ENCODE peak calls at places on chromosomes 5 and 9, in four cellular contexts. S is CD4-positive, alpha-beta T cell; U is HepG2; J is GM23338. Q is an unnamed sample.

GRCh38 chr9:97666907-97667686 is 30.0 kb downstream of the XPA start:
- DNase-seq in S (no peak), U (no peak), J (no peak), Q (no peak)

GRCh38 chr5:11797132-11797531 is 107.1 kb downstream of the CTNND2 start:
- DNase-seq in S (no peak), U (no peak), J (peak), Q (no peak)

GRCh38 chr5:83547156-83547555 is 75.6 kb downstream of the VCAN start:
- DNase-seq in S (no peak), U (no peak), J (no peak), Q (no peak)

GRCh38 chr9:122777935-122778671 is 10.6 kb upstream of the OR5C1 start:
- DNase-seq in S (no peak), U (no peak), J (no peak), Q (no peak)

GRCh38 chr5:62937661-62938558 is 359.3 kb downstream of the LRRC70 start:
- DNase-seq in S (no peak), U (peak), J (no peak), Q (no peak)

GRCh38 chr5:57174850-57175525 is 1.1 kb downstream of the GPBP1 start:
- DNase-seq in S (no peak), U (no peak), J (no peak), Q (no peak)

GRCh38 chr5:151239237-151239861 is 13.6 kb upstream of the GM2A start:
- DNase-seq in S (no peak), U (peak), J (peak), Q (no peak)

GRCh38 chr9:19271081-19271480 is 40.6 kb downstream of the DENND4C start:
- DNase-seq in S (no peak), U (no peak), J (no peak), Q (no peak)

GRCh38 chr9:102569436-102569835 is 425.7 kb upstream of the CYLC2 start:
- DNase-seq in S (no peak), U (no peak), J (no peak), Q (no peak)

GRCh38 chr9:98942906-98943681 is 613 bp upstream of the COL15A1 start:
- DNase-seq in S (no peak), U (no peak), J (no peak), Q (no peak)

GRCh38 chr5:167765341-167765740 is 526.1 kb upstream of the WWC1 start:
- DNase-seq in S (no peak), U (no peak), J (no peak), Q (no peak)

GRCh38 chr5:139342423-139342723 is 719 bp downstream of the PAIP2 start:
- DNase-seq in S (peak), U (no peak), J (no peak), Q (no peak)

GRCh38 chr9:70534471-70534870 is 120.0 kb upstream of the KLF9 start:
- DNase-seq in S (no peak), U (no peak), J (no peak), Q (no peak)

GRCh38 chr5:114416254-114416653 is 54.4 kb downstream of the KCNN2 start:
- DNase-seq in S (no peak), U (no peak), J (no peak), Q (no peak)

GRCh38 chr9:122056484-122056883 is 36.6 kb downstream of the TTLL11 start:
- DNase-seq in S (no peak), U (peak), J (peak), Q (no peak)

GRCh38 chr5:168962323-168962722 is 338.6 kb downstream of the SLIT3 start:
- DNase-seq in S (no peak), U (no peak), J (no peak), Q (no peak)

GRCh38 chr9:6944093-6944551 is 186.3 kb downstream of the KDM4C start:
- DNase-seq in S (no peak), U (no peak), J (no peak), Q (no peak)

GRCh38 chr9:89732295-89732951 is 127.6 kb downstream of the GADD45G start:
- DNase-seq in S (no peak), U (no peak), J (no peak), Q (no peak)

GRCh38 chr5:175027390-175027789 is 303.0 kb downstream of the MSX2 start:
- DNase-seq in S (no peak), U (no peak), J (no peak), Q (no peak)

GRCh38 chr5:66232701-66233100 is 88.6 kb downstream of the SREK1 start:
- DNase-seq in S (no peak), U (no peak), J (peak), Q (no peak)

GRCh38 chr5:141483842-141484241 is 988 bp upstream of the PCDHGC4 start:
- DNase-seq in S (no peak), U (no peak), J (peak), Q (no peak)

GRCh38 chr5:160118349-160119141 is 705 bp downstream of the PWWP2A start:
- DNase-seq in S (peak), U (no peak), J (peak), Q (peak)

GRCh38 chr5:683619-684481 is 9.3 kb downstream of the TPPP start:
- DNase-seq in S (no peak), U (no peak), J (no peak), Q (peak)

GRCh38 chr9:37027582-37028424 is 6.3 kb downstream of the PAX5 start:
- DNase-seq in S (peak), U (peak), J (peak), Q (no peak)

GRCh38 chr9:130626249-130626982 is 38.0 kb upstream of the PRDM12 start:
- DNase-seq in S (no peak), U (no peak), J (peak), Q (no peak)
- TF ChIP-seq CTCF in S (no peak), U (no peak), J (peak), Q (no peak)

DNA sequence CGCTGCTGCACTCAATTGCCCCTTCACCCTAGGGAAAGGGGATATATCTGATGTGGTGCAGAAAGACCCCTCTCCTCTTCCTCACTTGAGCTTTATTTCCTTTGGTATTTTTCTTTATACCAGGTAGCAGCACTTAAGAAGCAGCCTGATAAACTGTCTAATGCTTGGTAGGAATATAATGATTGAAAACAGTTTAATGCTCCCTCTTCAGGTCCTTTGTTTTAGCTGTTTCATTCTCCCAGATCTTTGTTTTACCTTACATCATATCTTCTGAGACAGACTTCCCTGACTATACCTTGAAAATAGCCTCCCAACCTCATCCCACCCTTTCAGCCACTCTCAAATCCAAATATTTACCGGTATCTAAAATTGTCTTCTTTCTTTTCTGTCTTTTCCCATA is 87.9 kb downstream of the NUDT12 start:
- DNase-seq in S (no peak), U (no peak), J (no peak), Q (no peak)
- TF ChIP-seq CTCF in S (no peak), U (no peak), J (no peak), Q (peak)

GRCh38 chr9:86974421-86974820 is 27.1 kb upstream of the GAS1 start:
- DNase-seq in S (no peak), U (no peak), J (no peak), Q (no peak)
- TF ChIP-seq CTCF in S (no peak), U (no peak), J (peak), Q (peak)

DNA sequence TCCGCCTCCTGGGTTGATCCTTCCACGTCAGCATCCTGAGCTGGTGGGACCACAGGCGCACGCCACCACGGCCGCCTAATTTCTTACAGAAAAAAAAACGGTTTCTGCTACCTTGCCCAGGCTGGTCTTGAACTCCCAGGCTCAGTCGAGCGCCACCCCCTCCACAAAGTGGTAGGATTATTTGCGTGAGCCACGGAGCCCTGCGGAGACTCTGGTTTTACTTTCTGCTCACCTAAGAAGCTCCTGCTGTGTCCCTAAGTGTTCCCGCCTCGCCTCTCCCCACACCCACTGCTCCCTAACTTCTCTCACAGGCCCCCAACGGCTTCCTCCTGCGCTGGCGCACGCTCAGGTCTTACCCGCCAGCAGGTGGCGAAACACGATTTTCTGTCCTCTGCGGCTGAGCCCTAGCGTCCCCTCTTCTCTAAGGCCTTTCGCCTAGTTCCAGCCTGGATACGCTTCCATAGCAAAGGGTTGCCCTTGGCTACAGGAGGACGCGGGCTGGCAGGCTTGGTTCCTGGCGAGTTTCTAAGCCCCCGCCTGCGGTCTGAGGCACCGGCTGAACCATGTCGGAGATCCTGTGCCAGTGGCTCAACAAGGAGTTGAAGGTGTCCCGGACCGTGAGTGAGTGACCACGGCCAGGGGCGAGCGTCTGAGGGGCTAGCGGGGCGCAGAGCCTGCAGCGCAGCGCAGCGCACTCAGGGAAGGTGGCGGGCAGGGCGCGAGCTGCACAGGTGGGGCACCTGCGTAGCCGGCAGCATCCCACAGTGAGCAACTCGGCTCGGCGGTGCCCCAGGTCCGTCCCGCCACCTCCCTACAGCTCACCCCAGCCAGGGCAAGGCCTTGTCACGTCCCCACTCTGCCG is at the start of gene SPEF2:
- DNase-seq in S (peak), U (peak), J (peak), Q (peak)
- TF ChIP-seq CTCF in S (peak), U (peak), J (peak), Q (peak)

GRCh38 chr9:135214054-135214640 is 126.7 kb downstream of the OLFM1 start:
- DNase-seq in S (no peak), U (no peak), J (no peak), Q (peak)
- TF ChIP-seq CTCF in S (no peak), U (no peak), J (no peak), Q (no peak)

GRCh38 chr5:8908055-8908683 is 637.7 kb downstream of the SEMA5A start:
- DNase-seq in S (no peak), U (no peak), J (peak), Q (no peak)
- TF ChIP-seq CTCF in S (no peak), U (no peak), J (peak), Q (peak)

Q was measured in chondrocyte.